ENCODE peak calls at places on chromosomes 3 and 15, in ten cellular contexts. G is CD8-positive, alpha-beta T cell; B is HL-60; P is testis; C is cardiac fibroblast; U is fibroblast of the aortic adventitia; R is neural crest cell; X is coronary artery; Z is lower leg skin; Q is brain microvascular endothelial cell. T is an unnamed sample.

GRCh38 chr3:142844339-142844977 is 44.4 kb downstream of the PCOLCE2 start:
- DNase-seq in G (no peak), B (peak), P (no peak), C (peak), U (peak), R (no peak), X (no peak), Z (no peak), Q (no peak), T (no peak)

GRCh38 chr3:168707900-168708299 is 612.2 kb upstream of the GOLIM4 start:
- DNase-seq in G (no peak), B (no peak), P (no peak), C (no peak), U (no peak), R (no peak), X (no peak), Z (no peak), Q (no peak), T (no peak)

GRCh38 chr3:10354373-10355015 is 33.6 kb upstream of the SEC13 start:
- DNase-seq in G (no peak), B (no peak), P (no peak), C (no peak), U (no peak), R (no peak), X (no peak), Z (no peak), Q (no peak), T (no peak)

GRCh38 chr15:27017168-27017809 is 46.3 kb downstream of the GABRG3 start:
- DNase-seq in G (no peak), B (peak), P (peak), C (peak), U (peak), R (peak), X (no peak), Z (peak), Q (peak), T (no peak)

GRCh38 chr3:127134466-127134865 is 58.5 kb upstream of the PRR23E start:
- DNase-seq in G (no peak), B (no peak), P (no peak), C (no peak), U (no peak), R (no peak), X (peak), Z (no peak), Q (no peak), T (no peak)

GRCh38 chr15:75446146-75446545 is 5.3 kb downstream of the SIN3A start:
- DNase-seq in G (no peak), B (no peak), P (no peak), C (no peak), U (no peak), R (no peak), X (no peak), Z (no peak), Q (no peak), T (no peak)

GRCh38 chr3:106699093-106699492 is 678.1 kb upstream of the CCDC54 start:
- DNase-seq in G (no peak), B (no peak), P (no peak), C (no peak), U (no peak), R (no peak), X (no peak), Z (no peak), Q (no peak), T (no peak)

GRCh38 chr3:9687514-9687913 is 16.1 kb upstream of the CPNE9 start:
- DNase-seq in G (no peak), B (no peak), P (peak), C (no peak), U (no peak), R (no peak), X (no peak), Z (no peak), Q (no peak), T (no peak)

GRCh38 chr15:42324308-42324707 is 35.0 kb upstream of the CAPN3 start:
- DNase-seq in G (no peak), B (no peak), P (no peak), C (peak), U (no peak), R (no peak), X (no peak), Z (no peak), Q (no peak), T (no peak)

GRCh38 chr3:25040739-25041138 is 387.3 kb upstream of the RARB start:
- DNase-seq in G (no peak), B (no peak), P (no peak), C (peak), U (no peak), R (no peak), X (no peak), Z (no peak), Q (peak), T (no peak)

GRCh38 chr15:69080203-69080957 is 65.9 kb downstream of the NOX5 start:
- DNase-seq in G (no peak), B (no peak), P (no peak), C (no peak), U (no peak), R (no peak), X (no peak), Z (no peak), Q (no peak), T (no peak)

GRCh38 chr3:48598323-48599076 is 3.4 kb upstream of the COL7A1 start:
- DNase-seq in G (no peak), B (no peak), P (peak), C (peak), U (peak), R (no peak), X (peak), Z (peak), Q (peak), T (no peak)

GRCh38 chr15:40976819-40977218 is 23.5 kb downstream of the CHAC1 start:
- DNase-seq in G (no peak), B (no peak), P (no peak), C (no peak), U (no peak), R (no peak), X (no peak), Z (no peak), Q (no peak), T (no peak)

GRCh38 chr3:169694117-169694516 is 30.6 kb upstream of the MECOM start:
- DNase-seq in G (no peak), B (no peak), P (no peak), C (peak), U (peak), R (no peak), X (no peak), Z (no peak), Q (no peak), T (no peak)

GRCh38 chr3:122926811-122927210 is 100.8 kb downstream of the SEMA5B start:
- DNase-seq in G (no peak), B (no peak), P (no peak), C (no peak), U (no peak), R (no peak), X (no peak), Z (no peak), Q (no peak), T (no peak)

GRCh38 chr15:96412045-96412918 is 81.8 kb downstream of the NR2F2 start:
- DNase-seq in G (no peak), B (no peak), P (no peak), C (no peak), U (no peak), R (no peak), X (no peak), Z (no peak), Q (no peak), T (no peak)

GRCh38 chr15:78619022-78619950 is 1.5 kb downstream of the CHRNA3 start:
- DNase-seq in G (no peak), B (no peak), P (no peak), C (no peak), U (no peak), R (no peak), X (no peak), Z (no peak), Q (no peak), T (no peak)

GRCh38 chr3:171556574-171557145 is 96.5 kb upstream of the TNIK start:
- DNase-seq in G (no peak), B (no peak), P (no peak), C (peak), U (no peak), R (no peak), X (no peak), Z (no peak), Q (no peak), T (no peak)

GRCh38 chr3:12663311-12663935 is 494 bp downstream of the RAF1 start:
- DNase-seq in G (peak), B (peak), P (peak), C (no peak), U (no peak), R (no peak), X (peak), Z (peak), Q (no peak), T (peak)

GRCh38 chr3:191753186-191753585 is 292.2 kb downstream of the PYDC2 start:
- DNase-seq in G (no peak), B (no peak), P (no peak), C (no peak), U (peak), R (no peak), X (no peak), Z (no peak), Q (no peak), T (no peak)

GRCh38 chr3:13141991-13142412 is 68.8 kb upstream of the IQSEC1 start:
- DNase-seq in G (no peak), B (peak), P (peak), C (peak), U (peak), R (peak), X (peak), Z (no peak), Q (peak), T (peak)

GRCh38 chr15:75904241-75904631 is 558 bp downstream of the FBXO22 start:
- DNase-seq in G (peak), B (peak), P (peak), C (peak), U (peak), R (no peak), X (no peak), Z (no peak), Q (peak), T (peak)

GRCh38 chr15:23854535-23855252 is 167.6 kb upstream of the NDN start:
- DNase-seq in G (no peak), B (no peak), P (no peak), C (no peak), U (no peak), R (no peak), X (no peak), Z (no peak), Q (no peak), T (no peak)

GRCh38 chr3:177652556-177653290 is 455.4 kb upstream of the TBL1XR1 start:
- DNase-seq in G (no peak), B (no peak), P (no peak), C (no peak), U (no peak), R (no peak), X (no peak), Z (no peak), Q (no peak), T (no peak)

GRCh38 chr15:70328137-70329115 is 230.7 kb upstream of the TLE3 start:
- DNase-seq in G (no peak), B (peak), P (peak), C (peak), U (peak), R (no peak), X (peak), Z (no peak), Q (peak), T (no peak)

GRCh38 chr3:45035441-45036301 is 9.6 kb downstream of the CLEC3B start:
- DNase-seq in G (no peak), B (no peak), P (peak), C (peak), U (peak), R (no peak), X (no peak), Z (no peak), Q (no peak), T (no peak)

GRCh38 chr3:61954097-61954528 is 392.7 kb downstream of the PTPRG start:
- DNase-seq in G (no peak), B (no peak), P (no peak), C (peak), U (peak), R (no peak), X (no peak), Z (no peak), Q (peak), T (no peak)

GRCh38 chr3:65490132-65490531 is 548.6 kb downstream of the MAGI1 start:
- DNase-seq in G (no peak), B (no peak), P (no peak), C (no peak), U (no peak), R (no peak), X (no peak), Z (no peak), Q (no peak), T (no peak)

GRCh38 chr3:114694251-114694650 is 400.4 kb downstream of the TIGIT start:
- DNase-seq in G (no peak), B (no peak), P (no peak), C (no peak), U (no peak), R (no peak), X (no peak), Z (no peak), Q (no peak), T (no peak)

GRCh38 chr3:107794664-107795443 is 272.1 kb downstream of the BBX start:
- DNase-seq in G (no peak), B (no peak), P (no peak), C (no peak), U (peak), R (no peak), X (no peak), Z (peak), Q (no peak), T (no peak)

GRCh38 chr15:29089731-29090616 is 179.6 kb downstream of the NSMCE3 start:
- DNase-seq in G (peak), B (no peak), P (no peak), C (peak), U (peak), R (no peak), X (no peak), Z (no peak), Q (no peak), T (peak)
- TF ChIP-seq CTCF in G (no peak), B (no peak), P (no peak), C (peak), U (no peak), R (peak), X (no peak), Z (no peak), Q (peak), T (no peak)

DNA sequence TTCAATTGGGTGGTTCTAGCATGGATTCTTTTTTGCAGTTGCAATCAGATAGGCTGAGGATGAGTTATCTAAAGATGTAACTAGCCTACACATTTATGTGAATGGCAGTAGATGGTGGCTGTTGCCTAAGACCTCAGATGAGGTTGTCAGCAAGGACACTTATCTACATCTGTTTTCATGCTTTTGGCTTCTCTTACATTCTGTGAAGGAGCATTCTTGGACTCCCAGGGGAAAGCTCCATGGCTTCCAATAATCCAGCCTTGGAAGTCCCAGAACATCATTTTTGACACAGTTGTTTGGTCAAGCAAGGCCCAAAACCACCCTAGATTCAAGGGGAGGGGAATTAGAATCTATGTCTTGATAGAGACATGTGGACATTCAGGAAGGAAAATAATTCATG is 332.2 kb upstream of the RBMS3 start:
- DNase-seq in G (no peak), B (no peak), P (no peak), C (no peak), U (peak), R (no peak), X (no peak), Z (no peak), Q (no peak), T (no peak)
- TF ChIP-seq CTCF in G (no peak), B (no peak), P (no peak), C (no peak), U (no peak), R (no peak), X (no peak), Z (no peak), Q (no peak), T (no peak)

GRCh38 chr3:36792342-36792741 is 28.0 kb upstream of the DCLK3 start:
- DNase-seq in G (no peak), B (peak), P (no peak), C (peak), U (peak), R (peak), X (no peak), Z (no peak), Q (peak), T (no peak)
- TF ChIP-seq CTCF in G (no peak), B (peak), P (no peak), C (peak), U (peak), R (peak), X (no peak), Z (no peak), Q (peak), T (no peak)

GRCh38 chr3:64272271-64272670 is 47.0 kb upstream of the PRICKLE2 start:
- DNase-seq in G (no peak), B (no peak), P (no peak), C (no peak), U (no peak), R (no peak), X (no peak), Z (no peak), Q (no peak), T (no peak)
- TF ChIP-seq CTCF in G (no peak), B (no peak), P (no peak), C (no peak), U (no peak), R (no peak), X (no peak), Z (no peak), Q (no peak), T (no peak)

GRCh38 chr3:23344886-23345285 is 141.8 kb downstream of the UBE2E2 start:
- DNase-seq in G (no peak), B (no peak), P (no peak), C (no peak), U (no peak), R (no peak), X (no peak), Z (no peak), Q (no peak), T (no peak)

GRCh38 chr3:23343509-23343908 is 140.4 kb downstream of the UBE2E2 start:
- DNase-seq in G (no peak), B (no peak), P (no peak), C (no peak), U (no peak), R (no peak), X (no peak), Z (no peak), Q (no peak), T (no peak)

GRCh38 chr3:23341147-23341838 is 138.2 kb downstream of the UBE2E2 start:
- DNase-seq in G (no peak), B (no peak), P (no peak), C (no peak), U (no peak), R (no peak), X (no peak), Z (no peak), Q (no peak), T (no peak)
- TF ChIP-seq CTCF in G (no peak), B (no peak), P (no peak), C (no peak), U (no peak), R (no peak), X (no peak), Z (no peak), Q (no peak), T (no peak)

T was measured in CD14-positive monocyte.